ENCODE peak calls at places on chromosome 15, in nine cellular contexts. W is Peyer's patch, R is adrenal gland, U is tibial artery, Y is heart left ventricle, Q is cardiac muscle cell, N is spleen, E is right atrium auricular region, L is choroid plexus epithelial cell. B is an unnamed sample.

GRCh38 chr15:34753236-34753894 is 1.4 kb downstream of the GJD2 start:
- DNase-seq in L (peak), N (no peak), W (no peak), Y (peak), E (no peak), U (no peak), R (peak), Q (peak), B (peak)

GRCh38 chr15:70715840-70716510 is 47.4 kb downstream of the UACA start:
- DNase-seq in Y (no peak), Q (no peak), U (no peak), N (no peak), L (peak), W (no peak), E (no peak), R (no peak), B (no peak)

GRCh38 chr15:78540135-78540954 is at the start of gene PSMA4:
- DNase-seq in W (peak), U (peak), Y (peak), L (peak), Q (peak), E (peak), N (peak), R (peak), B (peak)

GRCh38 chr15:41622901-41623300 is 37.3 kb upstream of the MGA start:
- DNase-seq in Y (no peak), W (no peak), R (no peak), U (no peak), N (no peak), Q (peak), E (no peak), L (no peak), B (peak)

GRCh38 chr15:74038707-74039655 is 43.4 kb downstream of the GOLGA6A start:
- DNase-seq in E (no peak), Q (peak), N (no peak), R (no peak), W (no peak), Y (no peak), L (peak), U (no peak), B (peak)

GRCh38 chr15:65328506-65329297 is 24.2 kb downstream of the RNU5B-1 start:
- DNase-seq in R (no peak), Q (no peak), L (no peak), Y (no peak), W (no peak), E (no peak), U (no peak), N (peak), B (no peak)

GRCh38 chr15:88243895-88244787 is 12.4 kb downstream of the NTRK3 start:
- DNase-seq in Y (no peak), Q (peak), E (no peak), R (no peak), U (no peak), L (peak), W (no peak), N (no peak), B (peak)

GRCh38 chr15:69015591-69015990 is 1.1 kb downstream of the NOX5 start:
- DNase-seq in Q (no peak), E (no peak), W (no peak), U (no peak), N (no peak), Y (no peak), R (no peak), L (no peak), B (no peak)

GRCh38 chr15:99580061-99580460 is 14.3 kb downstream of the MEF2A start:
- DNase-seq in R (no peak), N (no peak), U (no peak), E (no peak), L (peak), W (no peak), Q (no peak), Y (no peak), B (no peak)

GRCh38 chr15:74812533-74812932 is at the start of gene LMAN1L:
- DNase-seq in W (no peak), N (no peak), Q (peak), U (no peak), Y (no peak), L (no peak), R (no peak), E (no peak), B (no peak)

GRCh38 chr15:76075060-76075459 is 15.3 kb downstream of the TMEM266 start:
- DNase-seq in Q (no peak), U (no peak), W (no peak), Y (no peak), R (no peak), E (no peak), N (no peak), L (no peak), B (no peak)

GRCh38 chr15:50148362-50148963 is 29.4 kb upstream of the ATP8B4 start:
- DNase-seq in U (no peak), Y (no peak), R (peak), E (no peak), Q (peak), L (peak), N (no peak), W (peak), B (peak)
- TF ChIP-seq CTCF in U (no peak), Y (no peak), R (peak), E (no peak), Q (peak), L (peak), N (no peak), W (peak), B (peak)

DNA sequence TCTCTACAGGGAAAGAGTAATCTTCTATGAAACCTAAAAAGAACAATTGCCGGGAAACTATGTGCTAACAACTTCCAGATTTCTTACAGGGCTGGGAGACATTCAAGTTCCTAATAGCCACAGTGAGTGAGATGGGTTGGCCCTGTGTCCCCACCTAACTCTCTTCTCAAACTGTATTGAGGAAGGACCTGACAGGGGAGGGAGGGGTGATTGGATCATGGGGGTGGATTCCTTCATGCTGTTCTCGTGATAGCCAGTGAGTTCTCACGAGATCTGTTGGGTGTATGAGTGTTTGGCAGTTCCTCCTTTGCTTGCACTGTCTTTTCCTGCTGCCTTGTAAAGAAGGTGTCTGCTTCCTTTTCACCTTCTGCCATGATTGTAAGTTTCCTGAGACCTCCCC is 958.7 kb downstream of the AGBL1 start:
- DNase-seq in R (no peak), W (no peak), L (no peak), Y (no peak), N (no peak), Q (no peak), U (no peak), E (no peak), B (no peak)
- H3K4me3 ChIP-seq in R (no peak), W (no peak), L (no peak), Y (no peak), N (no peak), Q (no peak), U (no peak), E (no peak), B (no peak)

GRCh38 chr15:57017024-57017423 is 98.6 kb downstream of the TCF12 start:
- DNase-seq in Q (peak), E (no peak), L (peak), R (no peak), N (no peak), U (no peak), Y (no peak), W (no peak), B (peak)
- TF ChIP-seq CTCF in Q (peak), E (no peak), L (peak), R (no peak), N (no peak), U (no peak), Y (no peak), W (peak), B (peak)

GRCh38 chr15:67972377-67972776 is 81.7 kb upstream of the PIAS1 start:
- DNase-seq in E (no peak), L (no peak), N (no peak), W (no peak), Q (no peak), U (no peak), Y (no peak), R (no peak), B (no peak)

GRCh38 chr15:67967871-67968423 is 86.2 kb upstream of the PIAS1 start:
- DNase-seq in Y (peak), N (peak), U (peak), Q (peak), W (peak), L (peak), E (peak), R (peak), B (peak)

GRCh38 chr15:67973846-67974245 is 80.3 kb upstream of the PIAS1 start:
- DNase-seq in Y (no peak), L (no peak), R (no peak), E (no peak), N (no peak), W (no peak), Q (no peak), U (no peak), B (no peak)

GRCh38 chr15:67969892-67970291 is 84.2 kb upstream of the PIAS1 start:
- DNase-seq in R (no peak), E (no peak), Q (no peak), U (no peak), L (no peak), N (no peak), W (no peak), Y (no peak), B (no peak)

DNA sequence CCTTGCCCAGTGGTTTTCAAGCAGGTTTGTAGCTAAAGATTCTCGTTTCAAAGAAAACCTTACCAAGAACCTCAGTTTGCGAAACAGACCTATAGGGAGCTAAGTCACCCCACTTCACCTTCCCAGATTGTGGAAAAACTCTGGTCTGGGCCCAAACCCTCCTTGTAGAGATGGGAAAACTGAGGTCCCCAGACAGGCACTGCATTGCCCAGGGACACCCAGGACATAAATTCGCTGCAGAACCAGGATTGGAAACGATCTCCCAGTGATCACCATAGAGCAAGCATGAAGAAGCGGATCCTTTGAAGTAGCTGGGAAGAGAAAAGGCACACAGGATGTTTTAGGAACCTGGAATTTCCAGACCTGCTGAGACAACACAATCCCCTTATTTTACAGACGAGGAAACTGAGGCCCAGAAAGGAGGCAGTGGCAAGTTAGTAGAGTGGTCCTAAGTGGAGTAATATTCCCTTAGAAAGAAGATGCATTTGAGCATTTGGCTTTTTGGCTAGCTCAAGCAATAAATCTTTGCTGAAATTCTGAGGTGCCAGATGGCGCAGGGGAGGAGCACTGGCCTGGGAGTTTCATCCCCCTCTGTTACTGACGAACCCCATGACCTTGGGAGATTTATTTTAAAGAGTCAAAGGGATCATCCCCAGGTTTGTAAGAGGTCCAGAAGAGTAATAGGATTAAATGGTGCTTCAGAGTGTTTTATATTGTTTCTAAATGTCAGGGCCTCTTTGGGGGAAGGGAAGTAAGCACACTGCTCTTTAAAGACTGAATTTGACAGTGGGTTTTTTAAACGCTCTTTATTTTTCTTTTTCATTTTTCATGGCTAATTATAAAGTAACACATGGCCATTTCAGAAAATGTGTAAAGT is 85.3 kb upstream of the PIAS1 start:
- DNase-seq in E (no peak), R (no peak), L (no peak), W (no peak), N (no peak), Q (no peak), U (no peak), Y (no peak), B (no peak)
- H3K4me3 ChIP-seq in E (peak), R (no peak), L (peak), W (no peak), N (no peak), Q (peak), U (peak), Y (peak), B (no peak)

B was measured in fibroblast of pulmonary artery.